ENCODE peak calls at places on chromosome 2, in four cellular contexts. One of them, this sample, is unnamed.
A peak's percentile ranks its signal among the peaks of the same experiment; 100 is the strongest.

GRCh38 chr2:29097569-29097968 is 17.6 kb upstream of the CLIP4 start:
- DNase-seq in HFFc6: no peak
- DNase-seq in CD4-positive, alpha-beta T cell: no peak
- DNase-seq in AML-193: no peak
- DNase-seq in this sample: no peak

GRCh38 chr2:181169459-181169858 is 189.1 kb downstream of the UBE2E3 start:
- DNase-seq in HFFc6: no peak
- DNase-seq in CD4-positive, alpha-beta T cell: no peak
- DNase-seq in AML-193: no peak
- DNase-seq in this sample: no peak

GRCh38 chr2:129619471-129619870 is 360.0 kb upstream of the RAB6C start:
- DNase-seq in HFFc6: no peak
- DNase-seq in CD4-positive, alpha-beta T cell: no peak
- DNase-seq in AML-193: no peak
- DNase-seq in this sample: no peak

GRCh38 chr2:100959225-100959880 is 42.7 kb upstream of the RPL31 start:
- DNase-seq in HFFc6: peak; percentile 71
- DNase-seq in CD4-positive, alpha-beta T cell: no peak
- DNase-seq in AML-193: no peak
- DNase-seq in this sample: peak; percentile 38

GRCh38 chr2:151840216-151840691 is 12.0 kb upstream of the ARL5A start:
- DNase-seq in HFFc6: no peak
- DNase-seq in CD4-positive, alpha-beta T cell: no peak
- DNase-seq in AML-193: no peak
- DNase-seq in this sample: no peak

GRCh38 chr2:215982465-215982875 is 30.9 kb downstream of the MREG start:
- DNase-seq in HFFc6: peak; percentile 57
- DNase-seq in CD4-positive, alpha-beta T cell: no peak
- DNase-seq in AML-193: no peak
- DNase-seq in this sample: peak; percentile 49

GRCh38 chr2:127054604-127054930 is 52.4 kb downstream of the BIN1 start:
- DNase-seq in HFFc6: no peak
- DNase-seq in CD4-positive, alpha-beta T cell: no peak
- DNase-seq in AML-193: no peak
- DNase-seq in this sample: no peak

GRCh38 chr2:235034270-235035135 is 82.7 kb downstream of the SH3BP4 start:
- DNase-seq in HFFc6: no peak
- DNase-seq in CD4-positive, alpha-beta T cell: no peak
- DNase-seq in AML-193: no peak
- DNase-seq in this sample: no peak

GRCh38 chr2:241666627-241667400 is 19.8 kb downstream of the DTYMK start:
- DNase-seq in HFFc6: no peak
- DNase-seq in CD4-positive, alpha-beta T cell: no peak
- DNase-seq in AML-193: no peak
- DNase-seq in this sample: no peak

GRCh38 chr2:14188431-14188830 is 444.1 kb upstream of the LRATD1 start:
- DNase-seq in HFFc6: no peak
- DNase-seq in CD4-positive, alpha-beta T cell: no peak
- DNase-seq in AML-193: no peak
- DNase-seq in this sample: no peak